ENCODE peak calls at places on chromosomes 7 and 10, in five cellular contexts. One of them, this sample, is unnamed.

GRCh38 chr7:139991267-139991666 is 71.5 kb downstream of the PARP12 start:
- DNase-seq in CD4-positive, CD25-positive, alpha-beta regulatory T cell: no peak
- DNase-seq in PC-3: peak; percentile 21
- DNase-seq in keratinocyte: no peak
- DNase-seq in transverse colon: no peak
- DNase-seq in this sample: no peak

GRCh38 chr10:112986791-112987190 is 36.7 kb downstream of the TCF7L2 start:
- DNase-seq in PC-3: no peak
- DNase-seq in CD4-positive, CD25-positive, alpha-beta regulatory T cell: no peak
- DNase-seq in keratinocyte: no peak
- DNase-seq in transverse colon: no peak
- DNase-seq in this sample: no peak

GRCh38 chr10:97889461-97890265 is 40.0 kb downstream of the GOLGA7B start:
- DNase-seq in PC-3: peak; percentile 92
- DNase-seq in transverse colon: no peak
- DNase-seq in keratinocyte: peak; percentile 100
- DNase-seq in CD4-positive, CD25-positive, alpha-beta regulatory T cell: no peak
- DNase-seq in this sample: no peak

GRCh38 chr7:102823715-102824114 is 74.9 kb downstream of the FAM185A start:
- DNase-seq in keratinocyte: no peak
- DNase-seq in PC-3: no peak
- DNase-seq in transverse colon: no peak
- DNase-seq in CD4-positive, CD25-positive, alpha-beta regulatory T cell: no peak
- DNase-seq in this sample: no peak

GRCh38 chr7:19095461-19095860 is 22.0 kb downstream of the TWIST1 start:
- DNase-seq in transverse colon: no peak
- DNase-seq in PC-3: no peak
- DNase-seq in CD4-positive, CD25-positive, alpha-beta regulatory T cell: no peak
- DNase-seq in keratinocyte: no peak
- DNase-seq in this sample: no peak

GRCh38 chr10:18202600-18203150 is 62.5 kb downstream of the CACNB2 start:
- DNase-seq in transverse colon: no peak
- DNase-seq in keratinocyte: no peak
- DNase-seq in PC-3: no peak
- DNase-seq in CD4-positive, CD25-positive, alpha-beta regulatory T cell: no peak
- DNase-seq in this sample: no peak

GRCh38 chr10:96720422-96721206 is at the start of gene PIK3AP1:
- DNase-seq in transverse colon: peak; percentile 79
- DNase-seq in PC-3: peak; percentile 25
- DNase-seq in CD4-positive, CD25-positive, alpha-beta regulatory T cell: peak; percentile 34
- DNase-seq in keratinocyte: no peak
- DNase-seq in this sample: peak; percentile 82

GRCh38 chr10:74051729-74052342 is 53.9 kb downstream of the VCL start:
- DNase-seq in keratinocyte: no peak
- DNase-seq in PC-3: no peak
- DNase-seq in transverse colon: no peak
- DNase-seq in CD4-positive, CD25-positive, alpha-beta regulatory T cell: no peak
- DNase-seq in this sample: no peak

GRCh38 chr7:24025094-24025493 is 258.9 kb upstream of the NPY start:
- DNase-seq in CD4-positive, CD25-positive, alpha-beta regulatory T cell: no peak
- DNase-seq in transverse colon: no peak
- DNase-seq in keratinocyte: no peak
- DNase-seq in PC-3: peak; percentile 11
- DNase-seq in this sample: no peak

GRCh38 chr7:74479066-74479781 is 25.5 kb downstream of the GTF2IRD1 start:
- DNase-seq in keratinocyte: no peak
- DNase-seq in CD4-positive, CD25-positive, alpha-beta regulatory T cell: no peak
- DNase-seq in PC-3: peak; percentile 18
- DNase-seq in transverse colon: peak; percentile 60
- DNase-seq in this sample: peak; percentile 54

DNA sequence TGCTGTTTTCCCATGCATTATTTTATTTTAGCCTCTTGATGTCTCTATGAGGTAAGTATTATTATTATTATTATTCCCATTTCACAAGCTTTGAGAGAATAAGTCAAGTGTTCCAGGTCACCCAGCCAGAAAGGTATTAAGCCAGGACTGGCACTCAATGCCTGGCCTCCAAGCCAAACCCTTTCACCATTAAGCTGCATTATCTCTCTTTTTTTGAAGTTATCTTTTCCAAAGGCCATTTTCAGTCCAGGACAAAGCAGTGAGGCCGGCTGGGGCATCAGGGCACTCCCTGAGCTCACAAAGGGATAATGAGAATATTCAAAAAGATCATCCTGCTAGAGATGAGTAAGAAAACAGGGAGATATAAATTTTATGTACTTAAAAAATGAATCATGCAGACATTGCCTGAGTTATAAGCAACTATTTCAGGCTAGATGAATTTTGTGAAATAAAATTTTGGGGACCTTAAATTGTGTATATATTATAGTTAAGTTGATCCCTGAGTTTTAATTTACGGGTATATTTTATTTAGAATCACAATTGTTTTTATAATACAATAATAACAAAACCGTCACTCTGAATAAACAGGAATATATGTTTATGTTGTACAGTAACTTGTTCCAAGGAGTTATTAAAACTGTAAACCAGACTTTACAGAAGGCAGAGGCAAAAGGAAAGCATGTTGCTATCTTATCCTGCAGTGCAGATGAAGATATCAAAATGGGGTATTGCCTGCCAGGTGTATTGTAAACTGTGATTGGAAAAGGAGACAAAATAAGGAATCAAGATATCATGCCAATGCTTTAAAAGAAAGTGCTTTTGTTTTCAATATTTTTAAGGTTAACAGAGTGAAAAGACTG is 51.3 kb upstream of the CAV2 start:
- DNase-seq in PC-3: peak; percentile 55
- DNase-seq in CD4-positive, CD25-positive, alpha-beta regulatory T cell: no peak
- DNase-seq in transverse colon: no peak
- DNase-seq in keratinocyte: no peak
- DNase-seq in this sample: no peak
- H3K4me1 ChIP-seq in PC-3: peaks cover 43% of the 10 kb centered on the region
- H3K4me1 ChIP-seq in CD4-positive, CD25-positive, alpha-beta regulatory T cell: no peaks in the 10 kb centered on the region
- H3K4me1 ChIP-seq in transverse colon: peaks cover 3% of the 10 kb centered on the region
- H3K4me1 ChIP-seq in keratinocyte: peaks cover 31% of the 10 kb centered on the region
- H3K4me1 ChIP-seq in this sample: peaks cover 2% of the 10 kb centered on the region

GRCh38 chr10:7433861-7434260 is 23.0 kb upstream of the SFMBT2 start:
- DNase-seq in PC-3: no peak
- DNase-seq in transverse colon: no peak
- DNase-seq in CD4-positive, CD25-positive, alpha-beta regulatory T cell: no peak
- DNase-seq in keratinocyte: no peak
- DNase-seq in this sample: no peak
- H3K4me3 ChIP-seq in PC-3: peak overlapping the region; percentile 38
- H3K4me3 ChIP-seq in transverse colon: no peak overlapping the region
- H3K4me3 ChIP-seq in CD4-positive, CD25-positive, alpha-beta regulatory T cell: no peak overlapping the region
- H3K4me3 ChIP-seq in keratinocyte: no peak overlapping the region
- H3K4me3 ChIP-seq in this sample: no peak overlapping the region

GRCh38 chr10:114413398-114413797 is 9.1 kb upstream of the AFAP1L2 start:
- DNase-seq in transverse colon: no peak
- DNase-seq in keratinocyte: no peak
- DNase-seq in CD4-positive, CD25-positive, alpha-beta regulatory T cell: no peak
- DNase-seq in PC-3: peak; percentile 84
- DNase-seq in this sample: peak; percentile 80
- H3K4me1 ChIP-seq in transverse colon: no peaks in the 10 kb centered on the region
- H3K4me1 ChIP-seq in keratinocyte: peaks cover 26% of the 10 kb centered on the region
- H3K4me1 ChIP-seq in CD4-positive, CD25-positive, alpha-beta regulatory T cell: no peaks in the 10 kb centered on the region
- H3K4me1 ChIP-seq in PC-3: peaks cover 16% of the 10 kb centered on the region
- H3K4me1 ChIP-seq in this sample: peaks cover 5% of the 10 kb centered on the region

GRCh38 chr7:77823787-77824186 is 25.2 kb downstream of the PHTF2 start:
- DNase-seq in CD4-positive, CD25-positive, alpha-beta regulatory T cell: no peak
- DNase-seq in keratinocyte: no peak
- DNase-seq in PC-3: no peak
- DNase-seq in transverse colon: no peak
- DNase-seq in this sample: no peak
- H3K4me3 ChIP-seq in CD4-positive, CD25-positive, alpha-beta regulatory T cell: no peak overlapping the region
- H3K4me3 ChIP-seq in keratinocyte: no peak overlapping the region
- H3K4me3 ChIP-seq in PC-3: no peak overlapping the region
- H3K4me3 ChIP-seq in transverse colon: no peak overlapping the region
- H3K4me3 ChIP-seq in this sample: no peak overlapping the region

DNA sequence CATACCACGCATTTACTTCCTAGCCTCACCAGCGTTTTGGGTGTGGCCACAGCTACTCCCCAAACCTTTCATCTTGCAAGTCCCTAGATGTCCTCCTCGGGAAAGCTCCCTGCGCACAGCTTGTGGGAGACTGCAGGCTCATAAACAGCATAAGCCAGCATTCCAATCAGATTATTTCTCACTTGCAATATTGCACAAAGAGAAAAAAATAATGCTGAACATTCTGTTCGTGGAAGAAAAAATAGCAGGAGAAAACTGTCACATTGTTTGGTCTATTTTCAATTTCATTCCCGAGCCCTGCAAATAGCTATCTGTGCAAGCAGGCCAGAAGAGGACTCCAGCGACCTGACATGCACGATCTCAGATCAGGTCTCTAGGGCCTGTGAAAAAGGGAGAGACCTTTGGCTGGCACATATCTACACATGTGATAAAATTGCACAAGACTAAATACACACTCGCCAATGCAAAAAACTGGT is 175.6 kb downstream of the PLXNA4 start:
- DNase-seq in keratinocyte: no peak
- DNase-seq in transverse colon: no peak
- DNase-seq in CD4-positive, CD25-positive, alpha-beta regulatory T cell: no peak
- DNase-seq in PC-3: no peak
- DNase-seq in this sample: no peak
- H3K4me1 ChIP-seq in keratinocyte: no peaks in the 10 kb centered on the region
- H3K4me1 ChIP-seq in transverse colon: no peaks in the 10 kb centered on the region
- H3K4me1 ChIP-seq in CD4-positive, CD25-positive, alpha-beta regulatory T cell: no peaks in the 10 kb centered on the region
- H3K4me1 ChIP-seq in PC-3: peaks cover 4% of the 10 kb centered on the region
- H3K4me1 ChIP-seq in this sample: peaks cover 6% of the 10 kb centered on the region